ENCODE peak calls at places on chromosomes 6 and 20, in eight cellular contexts. B, L, T, K, H, G, I and S are unnamed samples.
A peak's percentile ranks its signal among the peaks of the same experiment; 100 is the strongest.

GRCh38 chr20:48723308-48724264 is 104.2 kb downstream of the PREX1 start:
- DNase-seq in G (no peak), I (peak; percentile 72), T (no peak), L (peak; percentile 37), B (no peak), H (no peak), K (no peak), S (no peak)

GRCh38 chr6:161257778-161258457 is 15.9 kb downstream of the AGPAT4 start:
- DNase-seq in L (no peak), H (no peak), K (peak; percentile 92), I (peak; percentile 97), G (peak; percentile 99), T (peak; percentile 49), B (peak; percentile 85), S (peak; percentile 61)

GRCh38 chr20:37349517-37350491 is 3.9 kb downstream of the SRC start:
- DNase-seq in K (no peak), T (no peak), I (no peak), B (no peak), H (no peak), L (no peak), G (peak; percentile 56), S (peak; percentile 19)

GRCh38 chr6:30223339-30223738 is 10.1 kb upstream of the TRIM26 start:
- DNase-seq in B (no peak), K (no peak), H (no peak), I (no peak), T (no peak), G (no peak), L (no peak), S (no peak)

GRCh38 chr20:34705008-34705382 is 851 bp downstream of the TP53INP2 start:
- DNase-seq in K (no peak), L (no peak), B (no peak), T (no peak), H (no peak), I (no peak), G (no peak), S (no peak)

GRCh38 chr6:116278853-116279231 is 888 bp downstream of the TSPYL1 start:
- DNase-seq in H (peak; percentile 34), B (no peak), L (peak; percentile 20), K (no peak), G (no peak), T (no peak), I (no peak), S (peak; percentile 51)

GRCh38 chr20:63116412-63117106 is 99.4 kb downstream of the YTHDF1 start:
- DNase-seq in H (no peak), K (no peak), B (no peak), I (peak; percentile 7), L (no peak), T (no peak), G (no peak), S (no peak)

GRCh38 chr6:142984386-142984785 is 39.4 kb upstream of the HIVEP2 start:
- DNase-seq in G (no peak), L (no peak), H (no peak), I (no peak), K (no peak), T (no peak), B (no peak), S (no peak)

GRCh38 chr6:155030148-155030720 is 35.1 kb downstream of the TIAM2 start:
- DNase-seq in I (no peak), H (no peak), L (no peak), T (no peak), B (no peak), G (peak; percentile 56), K (no peak), S (no peak)

GRCh38 chr6:108635505-108636226 is 74.9 kb downstream of the FOXO3 start:
- DNase-seq in G (no peak), H (peak; percentile 20), T (no peak), K (no peak), L (no peak), B (no peak), I (no peak), S (no peak)

GRCh38 chr6:127554435-127555006 is 22.5 kb upstream of the C6orf58 start:
- DNase-seq in T (no peak), I (peak; percentile 34), G (peak; percentile 62), K (peak; percentile 15), L (peak; percentile 54), B (no peak), H (peak; percentile 21), S (peak; percentile 45)

GRCh38 chr6:42820509-42821340 is 38.9 kb downstream of the BICRAL start:
- DNase-seq in T (no peak), G (no peak), L (no peak), I (no peak), B (no peak), K (no peak), H (no peak), S (peak; percentile 88)

GRCh38 chr6:26270903-26271639 is 93.9 kb upstream of the BTN3A2 start:
- DNase-seq in L (peak; percentile 92), B (no peak), I (peak; percentile 94), K (peak; percentile 93), H (peak; percentile 79), G (peak; percentile 98), T (peak; percentile 90), S (no peak)

GRCh38 chr20:62500237-62500864 is 24.6 kb upstream of the GATA5 start:
- DNase-seq in L (peak; percentile 70), T (no peak), K (peak; percentile 38), I (peak; percentile 18), B (peak; percentile 18), G (peak; percentile 59), H (peak; percentile 88), S (peak; percentile 19)

GRCh38 chr20:48771542-48771941 is 56.3 kb downstream of the PREX1 start:
- DNase-seq in L (no peak), T (no peak), H (no peak), B (peak; percentile 90), I (peak; percentile 52), K (no peak), G (peak; percentile 22), S (no peak)

GRCh38 chr6:44940367-44940766 is 387.8 kb upstream of the RUNX2 start:
- DNase-seq in I (no peak), L (no peak), T (no peak), H (no peak), G (no peak), B (no peak), K (no peak), S (no peak)

GRCh38 chr6:1838604-1839003 is 228.9 kb downstream of the FOXC1 start:
- DNase-seq in L (no peak), H (no peak), B (no peak), T (no peak), K (no peak), I (peak; percentile 45), G (peak; percentile 64), S (no peak)

GRCh38 chr20:24587384-24588046 is 118.1 kb downstream of the SYNDIG1 start:
- DNase-seq in K (no peak), L (no peak), G (no peak), I (no peak), H (no peak), T (no peak), B (no peak), S (no peak)

GRCh38 chr6:164331026-164331425 is 916.5 kb downstream of the QKI start:
- DNase-seq in I (no peak), G (no peak), T (no peak), K (no peak), L (no peak), H (no peak), B (no peak), S (peak; percentile 23)

GRCh38 chr20:63325554-63326313 is 32.7 kb downstream of the COL20A1 start:
- DNase-seq in B (no peak), T (no peak), H (no peak), G (no peak), I (no peak), K (no peak), L (no peak), S (no peak)

GRCh38 chr6:151317206-151317994 is 74.0 kb downstream of the ZBTB2 start:
- DNase-seq in T (no peak), K (no peak), I (peak; percentile 84), G (peak; percentile 65), B (peak; percentile 29), H (no peak), L (no peak), S (peak; percentile 60)

GRCh38 chr6:134267917-134268361 is 50.0 kb downstream of the SGK1 start:
- DNase-seq in T (no peak), G (no peak), B (no peak), L (peak; percentile 85), H (no peak), I (no peak), K (no peak), S (no peak)

GRCh38 chr6:135624402-135625297 is 127.1 kb upstream of the AHI1 start:
- DNase-seq in I (peak; percentile 56), B (no peak), H (no peak), K (no peak), T (no peak), G (peak; percentile 62), L (no peak), S (peak; percentile 77)

GRCh38 chr20:10557685-10558084 is 116.1 kb downstream of the JAG1 start:
- DNase-seq in B (no peak), L (peak; percentile 95), K (no peak), I (no peak), T (no peak), H (no peak), G (peak; percentile 37), S (peak; percentile 43)

GRCh38 chr20:20887593-20888272 is 175.3 kb upstream of the RALGAPA2 start:
- DNase-seq in I (no peak), L (no peak), B (no peak), K (no peak), G (no peak), T (no peak), H (no peak), S (no peak)

GRCh38 chr6:17705428-17705777 is 1.3 kb downstream of the NUP153 start:
- DNase-seq in T (peak; percentile 44), I (peak; percentile 75), K (peak; percentile 38), L (no peak), G (peak; percentile 83), B (peak; percentile 57), H (no peak), S (peak; percentile 61)

GRCh38 chr6:33851959-33852358 is 48.2 kb upstream of the MLN start:
- DNase-seq in K (peak; percentile 25), L (peak; percentile 24), T (no peak), G (peak; percentile 46), I (no peak), H (peak; percentile 33), B (peak; percentile 7), S (no peak)

GRCh38 chr6:30363459-30363858 is 18.5 kb downstream of the RPP21 start:
- DNase-seq in T (no peak), I (no peak), K (no peak), G (no peak), B (no peak), H (no peak), L (no peak), S (no peak)

GRCh38 chr20:4297141-4297826 is 281.9 kb upstream of the RNF24 start:
- DNase-seq in K (peak; percentile 45), G (peak; percentile 46), T (no peak), B (peak; percentile 62), H (no peak), I (no peak), L (no peak), S (no peak)

GRCh38 chr20:62662422-62662821 is 20.1 kb downstream of the SLCO4A1 start:
- DNase-seq in I (no peak), H (no peak), B (peak; percentile 80), K (no peak), L (no peak), T (no peak), G (peak; percentile 87), S (peak; percentile 64)

GRCh38 chr20:35616465-35617396 is 1.1 kb downstream of the SPAG4 start:
- DNase-seq in T (peak; percentile 79), B (peak; percentile 53), H (peak; percentile 80), I (peak; percentile 84), L (peak; percentile 83), K (peak; percentile 98), G (peak; percentile 100), S (peak; percentile 100)

GRCh38 chr6:98812220-98812619 is 22.2 kb upstream of the POU3F2 start:
- DNase-seq in G (no peak), I (no peak), K (no peak), L (no peak), T (no peak), H (no peak), B (no peak), S (no peak)

GRCh38 chr6:156881687-156882629 is 104.8 kb downstream of the ARID1B start:
- DNase-seq in K (no peak), T (no peak), I (no peak), H (no peak), B (peak; percentile 16), L (no peak), G (no peak), S (peak; percentile 58)

GRCh38 chr6:34414999-34415858 is 10.6 kb downstream of the RPS10 start:
- DNase-seq in L (peak; percentile 12), B (peak; percentile 54), K (peak; percentile 72), G (peak; percentile 80), I (peak; percentile 78), H (peak; percentile 23), T (no peak), S (peak; percentile 72)